ENCODE peak calls at places on chromosomes 13 and 19, in ten cellular contexts. G is PC-3, Q is K562, U is MM.1S, P is neural progenitor cell, T is neuronal stem cell, F is GM23248, E is IMR-90, D is endodermal cell, V is trophoblast cell. I is an unnamed sample.
A peak's percentile ranks its signal among the peaks of the same experiment; 100 is the strongest.

GRCh38 chr13:66264976-66265375 is 965.2 kb downstream of the PCDH9 start:
- DNase-seq in U (no peak), T (no peak), Q (no peak), D (no peak), V (no peak), E (peak; percentile 1), P (peak; percentile 15), F (no peak), G (no peak), I (no peak)

GRCh38 chr13:37109080-37109678 is 3.7 kb upstream of the CSNK1A1L start:
- DNase-seq in D (no peak), V (peak; percentile 30), U (no peak), T (peak; percentile 18), P (peak; percentile 30), F (peak; percentile 69), E (peak; percentile 62), G (peak; percentile 50), Q (no peak), I (peak; percentile 80)

GRCh38 chr13:46593403-46593802 is 40.4 kb downstream of the LRCH1 start:
- DNase-seq in U (no peak), F (no peak), V (no peak), T (no peak), G (no peak), P (no peak), E (no peak), D (no peak), Q (no peak), I (no peak)

GRCh38 chr19:53192771-53193533 is at the start of gene ZNF665:
- DNase-seq in U (no peak), T (peak; percentile 56), Q (peak; percentile 87), G (peak; percentile 76), E (peak; percentile 82), V (peak; percentile 81), D (peak; percentile 95), P (peak; percentile 90), F (peak; percentile 95), I (peak; percentile 68)

GRCh38 chr19:8487137-8487851 is 15.1 kb downstream of the PRAM1 start:
- DNase-seq in D (no peak), U (no peak), V (peak; percentile 26), Q (no peak), T (no peak), G (no peak), E (no peak), P (no peak), F (no peak), I (no peak)

GRCh38 chr19:8262431-8262830 is 45.7 kb downstream of the CD320 start:
- DNase-seq in F (no peak), G (no peak), V (no peak), U (no peak), T (no peak), P (no peak), Q (no peak), D (no peak), E (no peak), I (no peak)

GRCh38 chr13:29484796-29485195 is 110.7 kb downstream of the SLC7A1 start:
- DNase-seq in T (no peak), D (peak; percentile 24), G (no peak), U (no peak), E (no peak), Q (no peak), F (no peak), V (no peak), P (no peak), I (no peak)

GRCh38 chr19:46303702-46304397 is 7.0 kb downstream of the HIF3A start:
- DNase-seq in Q (peak; percentile 84), G (no peak), D (peak; percentile 100), F (peak; percentile 47), U (no peak), E (no peak), T (peak; percentile 76), P (peak; percentile 96), V (peak; percentile 52), I (peak; percentile 37)

GRCh38 chr13:64248371-64249065 is 2832.9 kb upstream of the PCDH20 start:
- DNase-seq in P (no peak), G (no peak), F (no peak), T (no peak), V (no peak), E (peak; percentile 33), D (no peak), Q (no peak), U (no peak), I (peak; percentile 61)

GRCh38 chr19:45528149-45528743 is 21.0 kb downstream of the VASP start:
- DNase-seq in E (peak; percentile 56), F (peak; percentile 42), G (peak; percentile 90), T (no peak), D (peak; percentile 87), Q (peak; percentile 44), U (no peak), P (peak; percentile 73), V (peak; percentile 77), I (no peak)

GRCh38 chr13:112902669-112903068 is 66.3 kb upstream of the MCF2L start:
- DNase-seq in U (no peak), G (no peak), T (no peak), P (no peak), Q (no peak), D (peak; percentile 35), V (no peak), E (no peak), F (no peak), I (no peak)

GRCh38 chr19:21568816-21569496 is 63.6 kb downstream of the ZNF429 start:
- DNase-seq in D (no peak), G (no peak), F (peak; percentile 98), P (no peak), U (peak; percentile 33), E (peak; percentile 94), Q (no peak), V (peak; percentile 90), T (no peak), I (peak; percentile 72)

GRCh38 chr13:87999791-88000190 is 328.6 kb downstream of the SLITRK5 start:
- DNase-seq in Q (no peak), P (no peak), D (no peak), G (no peak), U (no peak), E (no peak), T (no peak), V (no peak), F (peak; percentile 26), I (no peak)
- H3K9ac ChIP-seq in Q (no peak overlapping the region), P (no peak overlapping the region), D (no peak overlapping the region), G (no peak overlapping the region), U (no peak overlapping the region), E (no peak overlapping the region), T (no peak overlapping the region), V (no peak overlapping the region), F (no peak overlapping the region), I (no peak overlapping the region)

GRCh38 chr13:48978942-48979601 is 3.4 kb downstream of the FNDC3A start:
- DNase-seq in P (no peak), V (no peak), F (peak; percentile 21), D (no peak), T (no peak), E (no peak), U (peak; percentile 39), Q (no peak), G (no peak), I (peak; percentile 7)

GRCh38 chr13:48979892-48980291 is 4.2 kb downstream of the FNDC3A start:
- DNase-seq in U (peak; percentile 57), G (no peak), D (no peak), E (no peak), T (no peak), Q (no peak), F (no peak), V (no peak), P (no peak), I (no peak)

GRCh38 chr13:48976677-48977625 is 1.2 kb downstream of the FNDC3A start:
- DNase-seq in F (peak; percentile 40), T (no peak), P (no peak), G (peak; percentile 3), E (no peak), U (no peak), D (no peak), Q (no peak), V (no peak), I (peak; percentile 50)

GRCh38 chr13:48975926-48976676 is 389 bp downstream of the FNDC3A start:
- DNase-seq in T (peak; percentile 79), U (peak; percentile 83), V (peak; percentile 88), G (peak; percentile 69), P (peak; percentile 90), Q (peak; percentile 81), E (peak; percentile 75), D (peak; percentile 93), F (peak; percentile 92), I (peak; percentile 86)

DNA sequence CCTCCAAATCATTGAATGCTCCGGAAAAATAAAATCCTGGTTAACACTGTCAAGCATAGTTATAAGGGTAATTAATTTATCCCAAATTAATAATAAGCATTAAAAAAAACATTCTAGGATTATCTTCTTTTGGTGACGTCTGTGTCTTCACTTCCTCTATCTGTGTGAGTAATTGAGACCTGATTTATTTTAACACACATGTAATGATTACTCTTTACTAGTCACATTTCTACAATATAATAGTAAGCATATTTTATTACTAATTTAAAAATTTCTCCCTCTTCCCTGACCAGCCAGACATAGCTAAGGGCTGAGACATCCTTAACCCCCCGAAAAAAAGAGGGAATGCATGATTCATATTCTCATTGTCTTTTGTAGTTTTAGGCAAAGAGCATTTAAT is 2.3 kb downstream of the FNDC3A start:
- DNase-seq in Q (no peak), V (no peak), E (peak; percentile 57), U (no peak), G (peak; percentile 13), D (no peak), P (no peak), T (no peak), F (peak; percentile 67), I (peak; percentile 39)
- H3K4me1 ChIP-seq in Q (peaks cover 4% of the 10 kb centered on the region), V (no peaks in the 10 kb centered on the region), E (peaks cover 9% of the 10 kb centered on the region), U (peaks cover 18% of the 10 kb centered on the region), G (peaks cover 23% of the 10 kb centered on the region), D (no peaks in the 10 kb centered on the region), P (peaks cover 19% of the 10 kb centered on the region), T (peaks cover 2% of the 10 kb centered on the region), F (peaks cover 34% of the 10 kb centered on the region), I (peaks cover 19% of the 10 kb centered on the region)

GRCh38 chr19:18503971-18504885 is 17.6 kb downstream of the ELL start:
- DNase-seq in Q (no peak), E (no peak), P (no peak), G (peak; percentile 15), T (no peak), U (no peak), D (peak; percentile 82), V (no peak), F (no peak), I (no peak)
- H3K9ac ChIP-seq in Q (no peak overlapping the region), E (no peak overlapping the region), P (peak overlapping the region; percentile 19), G (no peak overlapping the region), T (peak overlapping the region; percentile 84), U (no peak overlapping the region), D (no peak overlapping the region), V (no peak overlapping the region), F (no peak overlapping the region), I (no peak overlapping the region)

GRCh38 chr19:3397266-3398022 is 31.1 kb downstream of the NFIC start:
- DNase-seq in D (peak; percentile 66), U (no peak), P (peak; percentile 30), E (no peak), V (no peak), Q (no peak), G (no peak), T (no peak), F (peak; percentile 55), I (peak; percentile 21)
- H3K4me1 ChIP-seq in D (no peaks in the 10 kb centered on the region), U (no peaks in the 10 kb centered on the region), P (no peaks in the 10 kb centered on the region), E (peaks cover 17% of the 10 kb centered on the region), V (no peaks in the 10 kb centered on the region), Q (peaks cover 3% of the 10 kb centered on the region), G (no peaks in the 10 kb centered on the region), T (peaks cover 2% of the 10 kb centered on the region), F (peaks cover 24% of the 10 kb centered on the region), I (peaks cover 27% of the 10 kb centered on the region)